ENCODE peak calls at places on chromosomes 12 and 14, in eight cellular contexts. M is aorta; U is transverse colon; N is effector memory CD4-positive, alpha-beta T cell; H is HCT116; P is CD4-positive, CD25-positive, alpha-beta regulatory T cell; S is GM23248; T is lower lobe of right lung. A is an unnamed sample. For H3K27me3 and H3K4me1, the result is how much of the 10 kb centered on the place peaks cover.

GRCh38 chr12:54586620-54587019 is 1.8 kb downstream of the PPP1R1A start:
- DNase-seq in H (no peak), T (no peak), U (no peak), M (no peak), P (no peak), N (no peak), S (no peak), A (no peak)

GRCh38 chr12:24854908-24855307 is 94.0 kb downstream of the BCAT1 start:
- DNase-seq in S (peak), H (no peak), N (no peak), M (no peak), T (no peak), P (no peak), U (no peak), A (no peak)

GRCh38 chr14:103528512-103529382 is at the start of gene TRMT61A:
- DNase-seq in N (peak), H (peak), P (peak), T (peak), M (peak), S (peak), U (peak), A (peak)

GRCh38 chr14:96267916-96268315 is 11.9 kb downstream of the BDKRB1 start:
- DNase-seq in T (no peak), P (no peak), U (no peak), H (no peak), N (no peak), M (no peak), S (peak), A (no peak)

GRCh38 chr12:2083008-2083407 is 30.2 kb downstream of the CACNA1C start:
- DNase-seq in M (no peak), N (no peak), P (no peak), S (peak), T (no peak), U (no peak), H (no peak), A (no peak)

GRCh38 chr14:36173161-36173560 is 3.4 kb downstream of the PTCSC3 start:
- DNase-seq in S (no peak), N (no peak), H (no peak), M (no peak), U (no peak), T (no peak), P (no peak), A (no peak)

GRCh38 chr12:116774020-116774419 is 35.9 kb downstream of the RNFT2 start:
- DNase-seq in U (no peak), H (no peak), T (no peak), N (no peak), S (no peak), M (no peak), P (no peak), A (no peak)

GRCh38 chr12:92739099-92739498 is 36.3 kb downstream of the PLEKHG7 start:
- DNase-seq in P (no peak), H (no peak), M (no peak), T (no peak), N (no peak), S (peak), U (no peak), A (peak)

GRCh38 chr12:53056296-53056695 is 6.4 kb downstream of the TNS2 start:
- DNase-seq in M (no peak), H (no peak), N (no peak), T (peak), U (peak), P (no peak), S (peak), A (peak)

GRCh38 chr12:50252977-50253376 is 30.3 kb downstream of the LIMA1 start:
- DNase-seq in P (no peak), N (no peak), H (no peak), M (no peak), U (no peak), S (no peak), T (no peak), A (no peak)

GRCh38 chr12:12883369-12884001 is 7.9 kb upstream of the GPRC5A start:
- DNase-seq in P (no peak), N (no peak), S (peak), T (no peak), H (no peak), M (no peak), U (no peak), A (no peak)

GRCh38 chr14:90661881-90662280 is 154.3 kb downstream of the TTC7B start:
- DNase-seq in U (no peak), P (no peak), H (no peak), N (no peak), S (no peak), M (no peak), T (peak), A (no peak)

GRCh38 chr12:89051065-89051677 is 301.1 kb downstream of the DUSP6 start:
- DNase-seq in P (peak), M (no peak), H (peak), T (no peak), U (no peak), S (peak), N (peak), A (no peak)

GRCh38 chr12:122856999-122857671 is 21.9 kb downstream of the HIP1R start:
- DNase-seq in U (no peak), N (no peak), S (peak), H (no peak), P (no peak), M (no peak), T (no peak), A (no peak)

GRCh38 chr12:53198470-53199110 is 8.5 kb downstream of the ITGB7 start:
- DNase-seq in S (no peak), U (no peak), T (no peak), P (no peak), M (peak), H (no peak), N (no peak), A (no peak)

GRCh38 chr12:29240441-29240840 is 91.4 kb downstream of the FAR2 start:
- DNase-seq in T (no peak), S (no peak), U (no peak), N (no peak), P (no peak), M (no peak), H (no peak), A (no peak)

GRCh38 chr14:93072659-93073365 is 42.9 kb downstream of the ITPK1 start:
- DNase-seq in T (peak), S (no peak), H (no peak), U (no peak), P (no peak), M (no peak), N (no peak), A (peak)

GRCh38 chr14:66606826-66607225 is 98.9 kb downstream of the GPHN start:
- DNase-seq in H (no peak), T (no peak), M (no peak), P (no peak), U (no peak), N (no peak), S (no peak), A (no peak)
- H3K27me3 ChIP-seq in H (under half), T (under half), M (under half), P (under half), U (under half), N (under half), S (under half), A (under half)

DNA sequence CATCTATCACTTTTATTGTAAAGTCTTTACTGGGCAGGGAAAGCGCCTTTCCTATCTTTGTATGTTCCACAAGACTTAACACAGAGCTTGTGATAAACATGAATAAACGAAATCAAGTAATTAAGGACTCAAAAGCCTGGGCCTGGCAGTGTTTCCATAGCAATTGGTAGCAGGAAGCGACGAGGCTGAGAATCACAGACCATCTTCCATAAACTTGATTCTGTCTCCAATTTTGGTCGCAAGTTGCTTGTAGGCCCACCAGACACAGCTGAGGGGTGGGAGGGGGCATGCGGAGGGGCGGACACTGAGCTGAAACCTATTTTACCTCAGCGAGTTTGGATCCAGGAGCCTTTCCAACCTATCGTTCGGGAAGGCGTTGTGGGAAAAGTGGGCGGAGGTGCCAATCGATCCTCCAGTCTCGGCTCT is 295 bp downstream of the CCDC38 start:
- DNase-seq in H (no peak), U (no peak), N (no peak), T (no peak), M (no peak), P (no peak), S (peak), A (no peak)
- H3K4me1 ChIP-seq in H (under half), U (under half), N (under half), T (under half), M (under half), P (under half), S (under half), A (under half)

GRCh38 chr12:21938879-21939278 is 2.3 kb downstream of the ABCC9 start:
- DNase-seq in P (no peak), S (no peak), U (no peak), M (no peak), H (no peak), N (no peak), T (no peak), A (no peak)
- H3K27me3 ChIP-seq in P (under half), S (under half), U (half or more), M (under half), H (under half), N (under half), T (under half), A (under half)

GRCh38 chr12:111443586-111443985 is 37.9 kb downstream of the SH2B3 start:
- DNase-seq in P (no peak), N (no peak), H (no peak), M (no peak), U (peak), S (peak), T (no peak), A (no peak)
- H3K4me1 ChIP-seq in P (under half), N (half or more), H (under half), M (under half), U (half or more), S (under half), T (half or more), A (under half)

GRCh38 chr12:57224973-57225679 is 4.4 kb upstream of the SHMT2 start:
- DNase-seq in S (peak), M (peak), T (peak), H (no peak), P (peak), U (peak), N (peak), A (peak)

GRCh38 chr12:57222286-57223190 is 5.9 kb downstream of the NXPH4 start:
- DNase-seq in U (no peak), N (no peak), S (no peak), P (no peak), T (no peak), H (no peak), M (no peak), A (no peak)

GRCh38 chr12:57223191-57224165 is 6.0 kb upstream of the SHMT2 start:
- DNase-seq in S (no peak), P (no peak), N (no peak), H (no peak), T (no peak), U (no peak), M (no peak), A (peak)

GRCh38 chr12:57225680-57226190 is 3.8 kb upstream of the SHMT2 start:
- DNase-seq in T (no peak), M (no peak), S (no peak), N (no peak), H (no peak), P (no peak), U (no peak), A (no peak)

DNA sequence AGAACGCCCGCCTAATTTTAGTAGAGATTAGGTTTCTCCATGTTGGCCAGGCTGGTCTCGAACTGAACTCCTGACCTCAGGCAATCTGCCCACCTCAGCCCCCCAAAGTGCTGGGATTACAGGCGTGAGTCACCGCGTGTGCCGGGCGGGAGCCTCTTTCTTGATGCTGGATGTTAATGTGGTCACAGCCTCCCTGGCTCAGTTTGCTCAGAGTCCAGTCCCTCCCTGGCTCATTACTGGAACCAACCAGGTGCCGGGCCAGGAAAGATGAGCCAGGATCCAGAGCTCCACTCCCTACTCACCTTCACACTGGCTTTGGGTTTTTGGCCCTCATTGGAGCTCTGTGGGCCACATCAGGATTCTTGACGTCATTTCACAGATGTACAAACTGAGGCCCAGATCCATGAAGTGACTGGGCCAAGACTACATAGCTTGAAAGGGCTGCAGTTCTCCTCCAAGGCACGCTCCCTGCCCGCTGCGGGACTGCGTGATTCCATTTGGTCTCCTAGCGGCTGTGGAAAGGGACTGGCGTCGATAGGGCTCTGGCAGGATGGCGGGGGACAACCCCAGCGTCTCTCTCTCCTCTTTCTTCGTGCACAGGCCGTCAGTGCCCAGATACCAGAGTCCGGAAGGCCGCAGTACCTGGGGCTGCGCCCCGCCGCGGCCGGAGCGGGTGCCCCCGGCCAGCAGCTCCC is 5.1 kb upstream of the SHMT2 start:
- DNase-seq in S (no peak), M (no peak), U (no peak), N (no peak), T (no peak), H (no peak), P (peak), A (no peak)
- H3K27me3 ChIP-seq in S (under half), M (under half), U (half or more), N (half or more), T (half or more), H (under half), P (under half), A (under half)